ENCODE peak calls at places on chromosomes 2 and 18, in four cellular contexts. Q is GM23338, U is A549, K is prostate gland. A is an unnamed sample.

GRCh38 chr18:77167276-77167675 is 34.7 kb upstream of the MBP start:
- DNase-seq in Q (no peak), U (no peak), K (no peak), A (no peak)

GRCh38 chr2:208549546-208550158 is 143.1 kb downstream of the PTH2R start:
- DNase-seq in Q (no peak), U (no peak), K (no peak), A (no peak)

GRCh38 chr18:23538870-23539269 is 35.6 kb downstream of the RMC1 start:
- DNase-seq in Q (no peak), U (no peak), K (no peak), A (peak; percentile 68)

GRCh38 chr18:53906681-53907080 is 317.8 kb downstream of the MBD2 start:
- DNase-seq in Q (no peak), U (no peak), K (no peak), A (no peak)

GRCh38 chr18:35443847-35444246 is 53.9 kb downstream of the INO80C start:
- DNase-seq in Q (no peak), U (no peak), K (no peak), A (no peak)

GRCh38 chr18:77320960-77321559 is 71.4 kb downstream of the GALR1 start:
- DNase-seq in Q (no peak), U (no peak), K (no peak), A (no peak)

GRCh38 chr2:9656270-9656766 is 25.5 kb upstream of the YWHAQ start:
- DNase-seq in Q (no peak), U (peak; percentile 95), K (no peak), A (peak; percentile 91)

GRCh38 chr2:68237976-68238580 is 14.3 kb downstream of the PPP3R1 start:
- DNase-seq in Q (no peak), U (no peak), K (no peak), A (peak; percentile 46)

GRCh38 chr2:27776097-27776496 is 4.6 kb downstream of the MRPL33 start:
- DNase-seq in Q (no peak), U (no peak), K (peak; percentile 46), A (no peak)

GRCh38 chr2:55875434-55876135 is 48.0 kb downstream of the EFEMP1 start:
- DNase-seq in Q (no peak), U (no peak), K (no peak), A (peak; percentile 60)

GRCh38 chr18:32072321-32072720 is 19.4 kb upstream of the RNF138 start:
- DNase-seq in Q (peak; percentile 16), U (peak; percentile 28), K (no peak), A (peak; percentile 13)

GRCh38 chr2:205797866-205798265 is 115.6 kb downstream of the NRP2 start:
- DNase-seq in Q (no peak), U (no peak), K (no peak), A (no peak)

GRCh38 chr2:20563833-20564232 is 87.1 kb downstream of the HS1BP3 start:
- DNase-seq in Q (no peak), U (no peak), K (no peak), A (no peak)

GRCh38 chr2:174699993-174700766 is 64.1 kb downstream of the CHRNA1 start:
- DNase-seq in Q (peak; percentile 72), U (peak; percentile 65), K (no peak), A (peak; percentile 72)

GRCh38 chr18:48816554-48816953 is 134.2 kb downstream of the SMAD7 start:
- DNase-seq in Q (no peak), U (no peak), K (no peak), A (no peak)

GRCh38 chr2:42140501-42140900 is 28.7 kb upstream of the EML4 start:
- DNase-seq in Q (no peak), U (no peak), K (no peak), A (no peak)

GRCh38 chr2:42139141-42139540 is 30.0 kb upstream of the EML4 start:
- DNase-seq in Q (no peak), U (no peak), K (no peak), A (no peak)

GRCh38 chr2:42142476-42143184 is 26.5 kb upstream of the EML4 start:
- DNase-seq in Q (no peak), U (no peak), K (no peak), A (no peak)

GRCh38 chr2:42138163-42139016 is 30.8 kb upstream of the EML4 start:
- DNase-seq in Q (no peak), U (no peak), K (peak; percentile 53), A (peak; percentile 99)

GRCh38 chr2:42141687-42142475 is 27.3 kb upstream of the EML4 start:
- DNase-seq in Q (peak; percentile 72), U (peak; percentile 77), K (peak; percentile 56), A (peak; percentile 30)
- H3K4me3 ChIP-seq in Q (peak overlapping the region; percentile 46), U (peak overlapping the region; percentile 26), K (no peak overlapping the region), A (peak overlapping the region; percentile 5)

GRCh38 chr2:134231965-134232340 is 21.9 kb upstream of the MGAT5 start:
- DNase-seq in Q (no peak), U (no peak), K (no peak), A (no peak)
- H3K27ac ChIP-seq in Q (no peak overlapping the region), U (no peak overlapping the region), K (no peak overlapping the region), A (no peak overlapping the region)

GRCh38 chr18:44096016-44096415 is 584.7 kb upstream of the SETBP1 start:
- DNase-seq in Q (no peak), U (no peak), K (no peak), A (no peak)

GRCh38 chr18:44093253-44093652 is 587.4 kb upstream of the SETBP1 start:
- DNase-seq in Q (no peak), U (no peak), K (no peak), A (peak; percentile 30)

DNA sequence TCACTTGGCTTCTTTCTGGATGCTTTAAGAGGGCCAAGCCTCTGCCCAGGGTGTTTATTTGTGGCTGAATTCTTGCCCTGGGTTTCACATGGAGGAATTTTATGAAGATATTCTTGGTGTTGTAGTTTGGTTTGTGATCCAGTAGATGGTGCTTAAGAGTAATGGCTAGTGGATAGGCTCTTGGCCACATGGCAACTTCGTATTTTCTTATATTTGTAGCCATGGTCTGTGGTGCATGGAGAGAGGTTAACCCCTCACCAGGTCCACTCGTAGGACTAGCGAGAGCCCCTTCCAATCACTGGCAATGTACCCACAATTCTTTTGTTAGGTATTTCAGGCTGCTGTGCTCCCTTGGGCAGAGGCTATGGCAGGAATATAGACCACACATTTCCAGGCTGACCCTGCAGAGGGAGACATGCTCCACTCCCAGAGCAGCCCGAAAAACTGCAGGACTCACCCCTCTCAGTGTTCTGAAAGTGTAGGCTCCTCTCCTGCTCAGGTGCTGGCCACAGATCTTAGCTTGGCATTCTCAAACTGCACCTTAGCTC is 582.1 kb upstream of the SETBP1 start:
- DNase-seq in Q (peak; percentile 59), U (no peak), K (no peak), A (peak; percentile 54)
- TF ChIP-seq CTCF in Q (peak; percentile 70), U (no peak), K (no peak), A (peak; percentile 45)

GRCh38 chr18:58256316-58257080 is 212.5 kb downstream of the NEDD4L start:
- DNase-seq in Q (no peak), U (no peak), K (no peak), A (no peak)

GRCh38 chr18:58253871-58254270 is 209.8 kb downstream of the NEDD4L start:
- DNase-seq in Q (no peak), U (no peak), K (no peak), A (no peak)

GRCh38 chr18:58257461-58257860 is 213.4 kb downstream of the NEDD4L start:
- DNase-seq in Q (no peak), U (no peak), K (no peak), A (peak; percentile 17)

GRCh38 chr18:58254873-58255511 is 211.0 kb downstream of the NEDD4L start:
- DNase-seq in Q (peak; percentile 83), U (no peak), K (peak; percentile 36), A (no peak)

DNA sequence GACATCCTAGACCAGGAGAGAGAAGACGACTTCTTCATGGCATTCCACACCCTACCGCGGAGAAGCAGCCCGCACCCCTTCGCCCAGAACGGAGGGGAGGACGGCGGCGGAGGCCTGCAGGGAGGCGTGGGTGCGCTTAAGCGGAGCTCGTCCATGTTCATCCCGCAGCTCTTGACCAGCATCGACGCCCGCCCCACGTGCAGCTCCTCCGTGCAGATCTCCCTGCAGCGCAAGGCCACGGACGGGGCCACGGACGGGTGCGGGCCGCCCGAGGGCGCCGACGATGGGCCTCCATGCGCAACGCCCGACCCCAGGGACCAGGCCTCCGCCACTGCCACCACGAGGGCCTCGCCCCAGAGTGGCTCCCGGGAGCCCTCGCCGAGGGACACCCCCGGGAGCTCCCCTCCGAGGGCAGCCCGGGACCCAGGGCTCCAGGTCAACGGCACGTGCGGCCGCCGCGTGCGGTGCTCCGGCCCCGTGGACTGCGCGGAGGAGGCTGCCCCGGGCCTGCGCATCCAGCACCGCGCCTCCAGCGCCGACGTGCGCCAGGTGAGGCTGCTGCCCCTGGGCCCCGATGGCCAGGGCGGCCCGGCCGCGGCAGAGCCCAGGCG is 211.8 kb downstream of the NEDD4L start:
- DNase-seq in Q (no peak), U (no peak), K (no peak), A (no peak)
- H3K4me3 ChIP-seq in Q (no peak overlapping the region), U (no peak overlapping the region), K (no peak overlapping the region), A (no peak overlapping the region)

GRCh38 chr2:234290671-234291070 is 206.2 kb downstream of the ARL4C start:
- DNase-seq in Q (no peak), U (no peak), K (no peak), A (no peak)
- H3K27ac ChIP-seq in Q (no peak overlapping the region), U (peak overlapping the region; percentile 55), K (no peak overlapping the region), A (no peak overlapping the region)

DNA sequence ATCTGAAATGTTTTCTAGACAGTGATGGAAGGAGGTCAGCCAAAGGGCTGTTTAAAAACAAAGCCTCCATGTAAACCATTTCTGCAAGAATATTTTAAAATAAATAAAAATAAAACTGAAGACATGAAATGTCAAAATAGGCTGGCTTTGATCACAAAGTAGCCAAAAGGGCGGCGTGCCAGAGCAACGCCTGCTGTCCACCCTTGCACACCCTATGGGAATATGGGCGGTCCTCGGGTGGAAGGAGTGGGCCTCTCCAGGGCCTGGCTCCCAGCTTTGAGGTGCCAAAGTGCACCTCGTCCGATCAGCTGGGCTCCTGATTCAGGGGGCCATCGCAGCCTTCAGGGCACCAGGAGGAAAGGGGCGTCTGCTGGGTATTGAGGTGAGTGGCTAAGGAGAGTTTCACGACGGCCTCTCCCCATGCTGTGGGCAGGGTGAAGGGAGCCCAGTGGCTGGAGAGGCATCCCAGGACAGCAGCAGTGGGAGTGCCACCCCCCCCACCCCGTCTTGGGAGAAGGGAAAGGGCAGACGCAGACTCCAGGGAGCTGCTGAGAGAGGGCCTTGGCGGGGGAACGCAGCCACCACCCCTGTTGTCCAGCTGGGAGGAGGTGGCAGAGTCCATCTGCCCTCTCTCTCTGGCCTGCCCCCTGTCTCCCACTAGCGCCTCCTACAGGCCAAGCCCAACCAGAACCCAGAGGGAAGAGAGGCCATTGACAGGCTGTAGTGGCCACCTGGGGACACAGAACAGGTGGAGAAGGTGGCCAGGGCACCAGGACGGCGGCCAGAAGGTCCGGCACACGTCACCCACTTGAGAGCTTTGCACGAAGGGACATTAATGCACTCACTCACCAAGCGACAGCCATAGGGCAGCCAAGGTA is 5.7 kb upstream of the ERFE start:
- DNase-seq in Q (peak; percentile 27), U (no peak), K (no peak), A (no peak)
- TF ChIP-seq CTCF in Q (peak; percentile 69), U (no peak), K (no peak), A (peak; percentile 19)